ENCODE peak calls at places on chromosomes 3 and 15, in four cellular contexts. B is naive thymus-derived CD4-positive, alpha-beta T cell; W is astrocyte; K is lung. U is an unnamed sample. For H3K36me3, the result is how much of the 10 kb centered on the place peaks cover.

GRCh38 chr3:141407043-141407442 is 38.7 kb downstream of the ZBTB38 start:
- DNase-seq in B (no peak), W (peak), K (peak), U (no peak)

GRCh38 chr3:109944836-109945235 is 607.5 kb upstream of the DPPA4 start:
- DNase-seq in B (no peak), W (no peak), K (no peak), U (no peak)

GRCh38 chr3:160677459-160677901 is 520 bp downstream of the ARL14 start:
- DNase-seq in B (no peak), W (peak), K (no peak), U (no peak)

GRCh38 chr3:53382106-53382505 is 34.8 kb upstream of the DCP1A start:
- DNase-seq in B (no peak), W (peak), K (no peak), U (no peak)

GRCh38 chr15:100692671-100693070 is 90.3 kb downstream of the ASB7 start:
- DNase-seq in B (no peak), W (no peak), K (no peak), U (no peak)

GRCh38 chr15:42932833-42933515 is 12.4 kb upstream of the TTBK2 start:
- DNase-seq in B (no peak), W (no peak), K (no peak), U (no peak)

GRCh38 chr3:127784865-127785710 is 37.2 kb downstream of the MGLL start:
- DNase-seq in B (no peak), W (no peak), K (peak), U (no peak)

GRCh38 chr15:74787251-74788041 is 5.6 kb downstream of the CSK start:
- DNase-seq in B (peak), W (peak), K (peak), U (peak)

GRCh38 chr3:195738274-195739044 is 17.7 kb downstream of the MUC20 start:
- DNase-seq in B (no peak), W (no peak), K (no peak), U (no peak)

GRCh38 chr3:1773679-1774078 is 325.0 kb upstream of the CNTN4 start:
- DNase-seq in B (no peak), W (no peak), K (no peak), U (no peak)

GRCh38 chr15:98868564-98868963 is 139.0 kb downstream of the PGPEP1L start:
- DNase-seq in B (no peak), W (no peak), K (no peak), U (no peak)

GRCh38 chr3:33229066-33229465 is 10.5 kb upstream of the SUSD5 start:
- DNase-seq in B (no peak), W (no peak), K (no peak), U (no peak)

GRCh38 chr3:159797771-159798170 is 190.9 kb upstream of the IL12A start:
- DNase-seq in B (no peak), W (no peak), K (no peak), U (no peak)

GRCh38 chr3:105040026-105040622 is 326.6 kb upstream of the ALCAM start:
- DNase-seq in B (no peak), W (peak), K (no peak), U (no peak)

GRCh38 chr3:10954740-10955139 is 37.8 kb upstream of the SLC6A1 start:
- DNase-seq in B (no peak), W (no peak), K (no peak), U (no peak)

GRCh38 chr3:177629276-177629675 is 432.0 kb upstream of the TBL1XR1 start:
- DNase-seq in B (no peak), W (no peak), K (no peak), U (no peak)

GRCh38 chr15:99707481-99708270 is 25.6 kb downstream of the LYSMD4 start:
- DNase-seq in B (peak), W (peak), K (no peak), U (no peak)

GRCh38 chr3:40602778-40603385 is 78.1 kb downstream of the ZNF621 start:
- DNase-seq in B (no peak), W (peak), K (no peak), U (no peak)

GRCh38 chr15:82132742-82133141 is 86.9 kb upstream of the MEX3B start:
- DNase-seq in B (no peak), W (peak), K (no peak), U (peak)

GRCh38 chr3:170470063-170471006 is 51.7 kb downstream of the CLDN11 start:
- DNase-seq in B (no peak), W (peak), K (no peak), U (peak)

GRCh38 chr15:94563455-94563854 is 332.1 kb downstream of the MCTP2 start:
- DNase-seq in B (no peak), W (no peak), K (no peak), U (no peak)

GRCh38 chr15:94231728-94232086 is 346 bp downstream of the MCTP2 start:
- DNase-seq in B (no peak), W (no peak), K (no peak), U (peak)

GRCh38 chr15:67175643-67176071 is 78.8 kb downstream of the AAGAB start:
- DNase-seq in B (no peak), W (no peak), K (peak), U (peak)

GRCh38 chr3:68866157-68866556 is 66.2 kb downstream of the TAFA4 start:
- DNase-seq in B (no peak), W (no peak), K (no peak), U (no peak)

GRCh38 chr3:154559623-154560022 is 129.6 kb upstream of the GPR149 start:
- DNase-seq in B (no peak), W (no peak), K (no peak), U (no peak)

GRCh38 chr3:181558870-181559269 is 152.9 kb upstream of the SOX2 start:
- DNase-seq in B (no peak), W (peak), K (no peak), U (no peak)

GRCh38 chr3:166211451-166211850 is 374.2 kb upstream of the BCHE start:
- DNase-seq in B (no peak), W (no peak), K (no peak), U (no peak)

GRCh38 chr15:68614621-68615035 is 35.8 kb downstream of the CORO2B start:
- DNase-seq in B (no peak), W (no peak), K (no peak), U (no peak)

GRCh38 chr15:31974855-31975421 is 55.4 kb upstream of the CHRNA7 start:
- DNase-seq in B (no peak), W (no peak), K (no peak), U (no peak)

GRCh38 chr3:29291262-29291981 is 10.6 kb downstream of the RBMS3 start:
- DNase-seq in B (no peak), W (no peak), K (no peak), U (no peak)

GRCh38 chr15:63332367-63333078 is 49.1 kb downstream of the CA12 start:
- DNase-seq in B (no peak), W (peak), K (no peak), U (peak)

GRCh38 chr3:129256270-129256669 is 6.9 kb downstream of the COPG1 start:
- DNase-seq in B (no peak), W (no peak), K (no peak), U (no peak)

GRCh38 chr3:121504598-121504997 is 41.2 kb downstream of the POLQ start:
- DNase-seq in B (no peak), W (no peak), K (no peak), U (no peak)

GRCh38 chr3:105832618-105833017 is 36.2 kb downstream of the CBLB start:
- DNase-seq in B (no peak), W (no peak), K (no peak), U (no peak)

GRCh38 chr3:58824285-58824684 is 157.7 kb upstream of the FAM3D start:
- DNase-seq in B (no peak), W (peak), K (no peak), U (peak)

GRCh38 chr3:72494076-72495000 is 353.9 kb downstream of the SHQ1 start:
- DNase-seq in B (no peak), W (peak), K (no peak), U (peak)

GRCh38 chr3:188178293-188178950 is 24.5 kb downstream of the LPP start:
- DNase-seq in B (no peak), W (no peak), K (no peak), U (no peak)

GRCh38 chr3:123949606-123950005 is 11.4 kb downstream of the CCDC14 start:
- DNase-seq in B (no peak), W (peak), K (no peak), U (no peak)
- H3K36me3 ChIP-seq in B (under half), W (half or more), K (under half), U (half or more)

DNA sequence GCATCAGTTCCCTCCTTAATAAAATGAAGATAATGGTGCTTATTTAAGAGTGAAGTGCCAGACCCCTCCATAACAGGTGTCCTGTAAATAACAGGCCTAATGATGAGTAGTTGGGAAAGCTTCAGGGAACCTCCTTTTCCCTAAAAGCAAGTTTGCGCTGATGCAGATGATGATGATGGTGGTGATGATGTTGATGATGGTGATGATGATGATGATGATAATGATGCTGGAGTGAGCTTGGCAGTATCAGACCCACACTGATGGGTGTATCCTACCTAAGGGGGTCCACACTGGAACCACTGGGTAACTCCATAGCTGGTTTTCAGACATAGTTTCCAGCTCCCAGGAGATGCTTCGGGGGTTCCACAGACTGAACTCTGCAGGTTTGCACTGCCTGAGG is 24.4 kb downstream of the MTMR14 start:
- DNase-seq in B (no peak), W (no peak), K (no peak), U (no peak)
- H3K36me3 ChIP-seq in B (under half), W (under half), K (half or more), U (under half)

DNA sequence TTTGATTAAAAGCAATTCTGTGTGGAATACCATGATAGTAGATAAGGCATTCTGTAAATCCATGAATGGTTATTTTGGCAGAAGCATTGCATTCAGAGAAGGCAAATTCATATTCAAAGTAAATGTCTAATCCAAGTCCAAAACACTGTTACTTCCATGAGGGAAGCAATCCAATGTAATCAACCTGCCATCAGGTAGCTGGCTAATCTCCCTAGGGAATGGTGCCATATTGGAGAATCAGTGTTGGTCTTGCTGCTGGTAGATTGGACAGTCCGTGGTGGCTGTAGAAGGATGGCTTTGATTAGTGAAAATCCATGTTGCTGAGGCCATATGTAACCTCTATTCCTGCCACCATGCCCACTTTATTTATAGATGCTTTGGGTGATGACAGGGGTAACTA is 72.1 kb upstream of the TNIK start:
- DNase-seq in B (no peak), W (no peak), K (no peak), U (no peak)
- H3K36me3 ChIP-seq in B (under half), W (under half), K (under half), U (under half)

DNA sequence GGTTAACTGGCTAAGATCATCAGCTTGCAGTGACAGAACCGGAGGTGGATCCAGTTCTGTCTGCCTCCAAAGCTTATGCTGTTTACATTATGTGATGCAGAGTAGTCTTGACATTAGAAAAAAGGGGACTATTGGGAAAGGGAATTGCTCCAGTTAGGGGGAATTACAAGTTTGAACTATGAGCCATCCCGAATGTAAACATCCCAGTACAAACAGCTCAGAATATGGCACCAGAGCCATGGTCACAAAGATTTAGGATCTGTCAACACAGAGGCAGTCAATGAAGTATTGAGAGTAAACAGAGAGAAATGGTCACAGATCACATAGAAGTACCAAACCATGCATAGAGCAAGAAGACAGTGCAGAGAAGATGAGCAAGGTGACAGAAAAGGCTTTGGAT is 39.8 kb upstream of the CRTC3 start:
- DNase-seq in B (no peak), W (no peak), K (no peak), U (no peak)
- H3K36me3 ChIP-seq in B (under half), W (half or more), K (under half), U (half or more)

GRCh38 chr15:22904736-22905135 is 66.3 kb downstream of the NIPA2 start:
- DNase-seq in B (no peak), W (no peak), K (no peak), U (no peak)

GRCh38 chr15:22903961-22904534 is 65.6 kb downstream of the NIPA2 start:
- DNase-seq in B (no peak), W (no peak), K (no peak), U (no peak)

GRCh38 chr15:22908830-22909229 is 70.4 kb downstream of the NIPA2 start:
- DNase-seq in B (no peak), W (no peak), K (no peak), U (no peak)

GRCh38 chr15:22903427-22903826 is 65.0 kb downstream of the NIPA2 start:
- DNase-seq in B (no peak), W (no peak), K (no peak), U (no peak)

GRCh38 chr15:22907161-22907950 is 68.9 kb downstream of the NIPA2 start:
- DNase-seq in B (no peak), W (no peak), K (no peak), U (no peak)
- H3K36me3 ChIP-seq in B (under half), W (under half), K (half or more), U (under half)

GRCh38 chr15:58357529-58358476 is 74.0 kb upstream of the LIPC start:
- DNase-seq in B (peak), W (peak), K (no peak), U (no peak)
- H3K36me3 ChIP-seq in B (under half), W (under half), K (under half), U (under half)

GRCh38 chr3:138227650-138228049 is 40.5 kb downstream of the ARMC8 start:
- DNase-seq in B (no peak), W (peak), K (no peak), U (no peak)
- H3K36me3 ChIP-seq in B (under half), W (under half), K (under half), U (half or more)

U was measured in MG63.